ENCODE peak calls at places on chromosome 6, in four cellular contexts. One of them, this sample, is unnamed.

GRCh38 chr6:1023229-1023628 is 288.7 kb upstream of the FOXQ1 start:
- DNase-seq in fibroblast of lung: no peak
- DNase-seq in choroid plexus epithelial cell: no peak
- DNase-seq in heart right ventricle: no peak
- DNase-seq in this sample: no peak

GRCh38 chr6:150685860-150686259 is 86.2 kb downstream of the PLEKHG1 start:
- DNase-seq in fibroblast of lung: peak; percentile 4
- DNase-seq in heart right ventricle: no peak
- DNase-seq in choroid plexus epithelial cell: peak; percentile 25
- DNase-seq in this sample: no peak

GRCh38 chr6:125314019-125314581 is 12.3 kb upstream of the HDDC2 start:
- DNase-seq in heart right ventricle: peak; percentile 74
- DNase-seq in choroid plexus epithelial cell: peak; percentile 86
- DNase-seq in fibroblast of lung: peak; percentile 72
- DNase-seq in this sample: no peak

GRCh38 chr6:84093405-84094049 is 60.0 kb downstream of the MRAP2 start:
- DNase-seq in fibroblast of lung: no peak
- DNase-seq in choroid plexus epithelial cell: no peak
- DNase-seq in heart right ventricle: no peak
- DNase-seq in this sample: no peak

GRCh38 chr6:154167163-154167562 is 128.1 kb downstream of the OPRM1 start:
- DNase-seq in fibroblast of lung: no peak
- DNase-seq in choroid plexus epithelial cell: no peak
- DNase-seq in heart right ventricle: no peak
- DNase-seq in this sample: no peak

GRCh38 chr6:89117285-89118108 is at the start of gene SRSF12:
- DNase-seq in fibroblast of lung: peak; percentile 45
- DNase-seq in choroid plexus epithelial cell: peak; percentile 27
- DNase-seq in heart right ventricle: peak; percentile 13
- DNase-seq in this sample: no peak

GRCh38 chr6:37205189-37205996 is 35.4 kb downstream of the PIM1 start:
- DNase-seq in heart right ventricle: no peak
- DNase-seq in choroid plexus epithelial cell: no peak
- DNase-seq in fibroblast of lung: no peak
- DNase-seq in this sample: no peak

GRCh38 chr6:16681260-16681873 is 79.9 kb downstream of the ATXN1 start:
- DNase-seq in fibroblast of lung: peak; percentile 97
- DNase-seq in choroid plexus epithelial cell: peak; percentile 96
- DNase-seq in heart right ventricle: no peak
- DNase-seq in this sample: peak; percentile 74

GRCh38 chr6:168606722-168607121 is 165.7 kb downstream of the SMOC2 start:
- DNase-seq in heart right ventricle: no peak
- DNase-seq in choroid plexus epithelial cell: no peak
- DNase-seq in fibroblast of lung: no peak
- DNase-seq in this sample: no peak

GRCh38 chr6:130409394-130410095 is 43.7 kb downstream of the TMEM200A start:
- DNase-seq in choroid plexus epithelial cell: peak; percentile 47
- DNase-seq in fibroblast of lung: peak; percentile 61
- DNase-seq in heart right ventricle: no peak
- DNase-seq in this sample: no peak

GRCh38 chr6:47453372-47453936 is 24.1 kb upstream of the CD2AP start:
- DNase-seq in choroid plexus epithelial cell: no peak
- DNase-seq in heart right ventricle: no peak
- DNase-seq in fibroblast of lung: no peak
- DNase-seq in this sample: no peak

GRCh38 chr6:36566418-36566905 is 19.2 kb upstream of the STK38 start:
- DNase-seq in heart right ventricle: no peak
- DNase-seq in choroid plexus epithelial cell: no peak
- DNase-seq in fibroblast of lung: no peak
- DNase-seq in this sample: no peak

GRCh38 chr6:16057411-16057810 is 71.5 kb upstream of the MYLIP start:
- DNase-seq in heart right ventricle: no peak
- DNase-seq in fibroblast of lung: no peak
- DNase-seq in choroid plexus epithelial cell: no peak
- DNase-seq in this sample: no peak

GRCh38 chr6:121668259-121668658 is 232.8 kb downstream of the GJA1 start:
- DNase-seq in fibroblast of lung: no peak
- DNase-seq in choroid plexus epithelial cell: peak; percentile 45
- DNase-seq in heart right ventricle: no peak
- DNase-seq in this sample: no peak

GRCh38 chr6:8157839-8158238 is 55.5 kb upstream of the EEF1E1 start:
- DNase-seq in choroid plexus epithelial cell: peak; percentile 18
- DNase-seq in fibroblast of lung: no peak
- DNase-seq in heart right ventricle: no peak
- DNase-seq in this sample: no peak

GRCh38 chr6:70210462-70210861 is 92.4 kb downstream of the COL9A1 start:
- DNase-seq in heart right ventricle: no peak
- DNase-seq in fibroblast of lung: peak; percentile 4
- DNase-seq in choroid plexus epithelial cell: peak; percentile 33
- DNase-seq in this sample: no peak

GRCh38 chr6:6546318-6547110 is 42.0 kb upstream of the LY86 start:
- DNase-seq in heart right ventricle: peak; percentile 24
- DNase-seq in fibroblast of lung: peak; percentile 5
- DNase-seq in choroid plexus epithelial cell: peak; percentile 34
- DNase-seq in this sample: no peak

GRCh38 chr6:72248621-72249020 is 362.3 kb downstream of the RIMS1 start:
- DNase-seq in choroid plexus epithelial cell: peak; percentile 36
- DNase-seq in heart right ventricle: no peak
- DNase-seq in fibroblast of lung: peak; percentile 30
- DNase-seq in this sample: no peak

GRCh38 chr6:23535071-23535470 is 590.9 kb upstream of the NRSN1 start:
- DNase-seq in heart right ventricle: no peak
- DNase-seq in choroid plexus epithelial cell: no peak
- DNase-seq in fibroblast of lung: no peak
- DNase-seq in this sample: no peak

GRCh38 chr6:116101298-116101718 is 655 bp downstream of the NT5DC1 start:
- DNase-seq in heart right ventricle: peak; percentile 80
- DNase-seq in choroid plexus epithelial cell: no peak
- DNase-seq in fibroblast of lung: no peak
- DNase-seq in this sample: no peak

GRCh38 chr6:44109212-44109611 is 18.0 kb downstream of the MRPL14 start:
- DNase-seq in heart right ventricle: no peak
- DNase-seq in fibroblast of lung: no peak
- DNase-seq in choroid plexus epithelial cell: no peak
- DNase-seq in this sample: no peak

GRCh38 chr6:126764104-126764503 is 354.4 kb upstream of the RSPO3 start:
- DNase-seq in fibroblast of lung: no peak
- DNase-seq in choroid plexus epithelial cell: peak; percentile 17
- DNase-seq in heart right ventricle: no peak
- DNase-seq in this sample: no peak

GRCh38 chr6:117446851-117447250 is 21.1 kb upstream of the ROS1 start:
- DNase-seq in heart right ventricle: no peak
- DNase-seq in choroid plexus epithelial cell: no peak
- DNase-seq in fibroblast of lung: no peak
- DNase-seq in this sample: no peak

DNA sequence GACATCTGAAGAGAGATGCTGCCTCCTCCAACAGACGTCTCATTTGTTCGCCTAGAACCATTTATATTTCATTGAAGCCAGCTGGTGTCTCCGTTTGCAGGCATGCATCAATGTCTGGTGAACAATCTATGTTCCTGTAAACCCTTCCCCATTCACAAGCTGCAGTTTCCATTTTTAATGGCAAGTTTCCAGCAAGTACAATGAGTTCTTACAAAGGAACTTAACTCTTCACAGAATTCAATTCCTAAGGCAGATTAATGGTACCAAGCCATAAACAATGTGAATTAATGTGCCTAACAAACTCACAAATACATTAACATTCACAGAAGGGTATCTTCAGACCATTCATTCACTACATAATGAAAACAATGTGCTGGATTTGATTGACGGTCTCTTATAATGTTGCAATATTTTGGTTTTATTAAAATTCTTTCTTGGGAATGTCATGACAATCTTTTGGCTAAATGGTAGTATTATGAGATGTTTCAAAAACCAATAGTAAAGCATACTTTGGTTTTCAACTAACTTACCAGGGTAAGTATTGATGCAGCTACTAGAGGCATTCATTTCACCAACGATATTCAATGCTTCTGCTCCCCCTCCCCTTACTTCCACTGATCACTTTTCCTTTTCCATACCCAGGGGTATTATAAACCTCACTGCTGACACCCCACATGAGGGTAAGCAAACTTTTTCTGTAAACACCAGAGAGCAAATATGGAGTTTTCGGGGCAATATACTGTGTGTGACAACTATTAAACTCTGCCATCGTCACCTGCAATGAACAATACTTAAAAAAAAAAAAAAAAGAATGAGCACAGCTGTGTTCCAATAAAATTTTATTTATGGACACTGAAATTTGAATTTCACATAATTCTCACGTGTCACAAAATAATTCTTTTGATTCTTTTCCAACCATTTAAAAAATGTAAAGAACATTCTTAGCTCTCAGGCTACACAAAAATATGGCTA is 4.2 kb downstream of the AKIRIN2 start:
- DNase-seq in choroid plexus epithelial cell: peak; percentile 93
- DNase-seq in heart right ventricle: no peak
- DNase-seq in fibroblast of lung: peak; percentile 94
- DNase-seq in this sample: peak; percentile 62
- H3K4me3 ChIP-seq in choroid plexus epithelial cell: peak overlapping the region; percentile 84
- H3K4me3 ChIP-seq in heart right ventricle: peak overlapping the region; percentile 93
- H3K4me3 ChIP-seq in fibroblast of lung: peak overlapping the region; percentile 90
- H3K4me3 ChIP-seq in this sample: peak overlapping the region; percentile 81

DNA sequence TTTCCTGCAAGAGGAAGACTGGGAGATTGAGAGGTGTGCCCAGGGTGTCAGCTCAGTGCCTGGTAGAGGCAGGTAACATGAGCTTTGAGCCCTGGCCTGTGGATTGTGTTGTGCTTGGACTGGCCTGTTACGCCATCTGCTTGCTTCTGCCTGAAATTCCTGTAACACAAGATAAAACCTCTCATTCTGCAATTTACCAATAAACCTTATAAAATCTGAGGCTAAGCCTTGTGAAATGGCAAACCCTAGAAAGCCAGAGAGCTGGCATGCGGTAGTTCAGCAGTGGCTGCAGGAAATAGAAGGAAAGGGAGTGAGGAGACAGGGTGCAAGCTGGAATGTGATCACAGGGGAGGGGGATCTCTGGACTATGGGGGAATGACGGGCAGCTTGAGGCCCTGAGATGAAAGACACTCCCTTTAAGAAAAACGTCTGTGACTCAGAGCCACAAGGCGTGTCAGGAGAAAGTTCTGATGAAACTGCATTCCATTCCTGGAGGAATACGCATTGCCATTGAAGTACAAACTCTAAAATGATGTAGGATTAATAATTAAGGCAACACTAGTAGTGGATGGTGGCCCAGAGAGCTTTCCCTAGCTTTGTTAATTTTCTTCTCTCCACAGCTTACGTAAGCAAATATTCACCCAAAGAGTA is 26.3 kb upstream of the TFAP2A start:
- DNase-seq in choroid plexus epithelial cell: peak; percentile 89
- DNase-seq in heart right ventricle: no peak
- DNase-seq in fibroblast of lung: peak; percentile 88
- DNase-seq in this sample: peak; percentile 89
- H3K4me3 ChIP-seq in choroid plexus epithelial cell: no peak overlapping the region
- H3K4me3 ChIP-seq in heart right ventricle: no peak overlapping the region
- H3K4me3 ChIP-seq in fibroblast of lung: no peak overlapping the region
- H3K4me3 ChIP-seq in this sample: no peak overlapping the region

GRCh38 chr6:14324042-14324441 is 206.5 kb downstream of the CD83 start:
- DNase-seq in choroid plexus epithelial cell: peak; percentile 2
- DNase-seq in fibroblast of lung: no peak
- DNase-seq in heart right ventricle: no peak
- DNase-seq in this sample: no peak

GRCh38 chr6:14321992-14322772 is 204.6 kb downstream of the CD83 start:
- DNase-seq in choroid plexus epithelial cell: peak; percentile 7
- DNase-seq in fibroblast of lung: peak; percentile 4
- DNase-seq in heart right ventricle: no peak
- DNase-seq in this sample: no peak

GRCh38 chr6:14328163-14328562 is 210.6 kb downstream of the CD83 start:
- DNase-seq in heart right ventricle: no peak
- DNase-seq in fibroblast of lung: no peak
- DNase-seq in choroid plexus epithelial cell: no peak
- DNase-seq in this sample: no peak

GRCh38 chr6:14322841-14323240 is 205.3 kb downstream of the CD83 start:
- DNase-seq in fibroblast of lung: no peak
- DNase-seq in choroid plexus epithelial cell: no peak
- DNase-seq in heart right ventricle: no peak
- DNase-seq in this sample: no peak

GRCh38 chr6:14326774-14327173 is 209.2 kb downstream of the CD83 start:
- DNase-seq in heart right ventricle: no peak
- DNase-seq in fibroblast of lung: no peak
- DNase-seq in choroid plexus epithelial cell: no peak
- DNase-seq in this sample: no peak
- H3K4me3 ChIP-seq in heart right ventricle: no peak overlapping the region
- H3K4me3 ChIP-seq in fibroblast of lung: no peak overlapping the region
- H3K4me3 ChIP-seq in choroid plexus epithelial cell: no peak overlapping the region
- H3K4me3 ChIP-seq in this sample: no peak overlapping the region

GRCh38 chr6:26307830-26308229 is 57.2 kb upstream of the BTN3A2 start:
- DNase-seq in heart right ventricle: no peak
- DNase-seq in choroid plexus epithelial cell: no peak
- DNase-seq in fibroblast of lung: no peak
- DNase-seq in this sample: no peak

GRCh38 chr6:26302941-26303559 is 61.9 kb upstream of the BTN3A2 start:
- DNase-seq in heart right ventricle: no peak
- DNase-seq in fibroblast of lung: no peak
- DNase-seq in choroid plexus epithelial cell: no peak
- DNase-seq in this sample: no peak

GRCh38 chr6:26304213-26305096 is 60.5 kb upstream of the BTN3A2 start:
- DNase-seq in heart right ventricle: peak; percentile 37
- DNase-seq in fibroblast of lung: peak; percentile 95
- DNase-seq in choroid plexus epithelial cell: peak; percentile 95
- DNase-seq in this sample: no peak

GRCh38 chr6:26306248-26306647 is 58.8 kb upstream of the BTN3A2 start:
- DNase-seq in choroid plexus epithelial cell: no peak
- DNase-seq in heart right ventricle: no peak
- DNase-seq in fibroblast of lung: no peak
- DNase-seq in this sample: no peak

DNA sequence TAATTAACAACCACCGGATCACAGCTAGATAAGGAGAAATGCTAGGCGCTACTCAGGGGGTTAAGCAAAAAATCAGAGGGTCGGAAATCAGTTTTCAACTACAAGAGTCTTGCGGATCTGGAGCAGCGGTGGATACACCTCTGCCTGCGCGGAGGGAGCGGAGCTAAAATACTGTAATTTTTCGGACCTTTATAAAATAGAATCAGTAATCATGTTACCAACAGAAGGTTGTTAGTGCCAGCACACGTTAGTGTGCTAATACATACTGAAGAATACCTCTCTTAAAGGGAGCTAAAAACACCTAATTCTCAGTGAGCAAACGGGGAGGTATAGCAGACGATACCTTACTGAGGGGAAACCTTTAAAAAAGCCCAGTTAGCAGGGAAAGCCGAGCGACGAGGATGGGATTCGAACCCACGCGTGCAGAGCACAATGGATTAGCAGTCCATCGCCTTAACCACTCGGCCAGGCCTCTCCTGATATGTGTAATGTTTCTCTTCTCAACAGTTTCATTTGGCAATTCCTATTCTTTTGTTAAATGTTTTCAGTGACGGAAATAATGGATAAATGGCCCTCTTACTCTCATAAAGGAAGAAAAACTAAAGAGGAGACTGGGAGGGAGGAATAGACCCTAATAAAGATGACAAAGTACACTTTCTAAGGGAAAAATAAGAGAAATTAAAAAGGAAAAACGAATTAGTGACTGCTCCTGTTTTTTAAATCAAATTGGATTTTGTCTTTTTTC is 59.7 kb upstream of the BTN3A2 start:
- DNase-seq in choroid plexus epithelial cell: peak; percentile 88
- DNase-seq in fibroblast of lung: peak; percentile 84
- DNase-seq in heart right ventricle: peak; percentile 53
- DNase-seq in this sample: no peak
- H3K4me3 ChIP-seq in choroid plexus epithelial cell: peak overlapping the region; percentile 62
- H3K4me3 ChIP-seq in fibroblast of lung: peak overlapping the region; percentile 55
- H3K4me3 ChIP-seq in heart right ventricle: peak overlapping the region; percentile 54
- H3K4me3 ChIP-seq in this sample: peak overlapping the region; percentile 37

This sample was measured in BJ.